ENCODE peak calls at places on chromosomes 3 and 15, in four cellular contexts. One of them, this sample, is unnamed.

GRCh38 chr3:47318921-47319320 is 36.2 kb downstream of the KLHL18 start:
- DNase-seq in AG20443: no peak
- DNase-seq in T-helper 9 cell: no peak
- DNase-seq in NCI-H1092 treated with DMSO at 0.1 percent for 48 hours: no peak
- DNase-seq in this sample: no peak

GRCh38 chr3:23800731-23801130 is 5.0 kb upstream of the UBE2E1 start:
- DNase-seq in NCI-H1092 treated with DMSO at 0.1 percent for 48 hours: no peak
- DNase-seq in AG20443: no peak
- DNase-seq in T-helper 9 cell: no peak
- DNase-seq in this sample: no peak

GRCh38 chr3:159830523-159831151 is 158.0 kb upstream of the IL12A start:
- DNase-seq in NCI-H1092 treated with DMSO at 0.1 percent for 48 hours: no peak
- DNase-seq in T-helper 9 cell: no peak
- DNase-seq in AG20443: peak
- DNase-seq in this sample: no peak

GRCh38 chr3:177686671-177687070 is 489.4 kb upstream of the TBL1XR1 start:
- DNase-seq in NCI-H1092 treated with DMSO at 0.1 percent for 48 hours: no peak
- DNase-seq in T-helper 9 cell: no peak
- DNase-seq in AG20443: no peak
- DNase-seq in this sample: no peak

GRCh38 chr15:45268135-45268534 is 16.1 kb downstream of the SLC28A2 start:
- DNase-seq in AG20443: no peak
- DNase-seq in NCI-H1092 treated with DMSO at 0.1 percent for 48 hours: no peak
- DNase-seq in T-helper 9 cell: peak
- DNase-seq in this sample: no peak

GRCh38 chr3:183698760-183699159 is 1.2 kb downstream of the YEATS2 start:
- DNase-seq in NCI-H1092 treated with DMSO at 0.1 percent for 48 hours: peak
- DNase-seq in T-helper 9 cell: no peak
- DNase-seq in AG20443: peak
- DNase-seq in this sample: no peak

GRCh38 chr3:134104031-134104430 is 74.3 kb upstream of the SLCO2A1 start:
- DNase-seq in T-helper 9 cell: no peak
- DNase-seq in AG20443: no peak
- DNase-seq in NCI-H1092 treated with DMSO at 0.1 percent for 48 hours: no peak
- DNase-seq in this sample: no peak

GRCh38 chr3:72520690-72521308 is 327.4 kb downstream of the SHQ1 start:
- DNase-seq in AG20443: no peak
- DNase-seq in T-helper 9 cell: no peak
- DNase-seq in NCI-H1092 treated with DMSO at 0.1 percent for 48 hours: no peak
- DNase-seq in this sample: no peak

GRCh38 chr15:100740105-100740504 is 137.7 kb downstream of the ASB7 start:
- DNase-seq in AG20443: no peak
- DNase-seq in NCI-H1092 treated with DMSO at 0.1 percent for 48 hours: peak
- DNase-seq in T-helper 9 cell: no peak
- DNase-seq in this sample: no peak

This sample was measured in aorta.